ENCODE peak calls at places on chromosome 16, in nine cellular contexts. V, T, H, D, I, W, U, J and Y are unnamed samples.

GRCh38 chr16:68070249-68070725 is 14.9 kb upstream of the NFATC3 start:
- DNase-seq in V (no peak), T (no peak), H (no peak), D (no peak), I (no peak), W (no peak), U (no peak), J (no peak), Y (no peak)

GRCh38 chr16:535446-536405 is 8.2 kb downstream of the CAPN15 start:
- DNase-seq in V (no peak), T (no peak), H (peak; percentile 68), D (peak; percentile 57), I (no peak), W (peak; percentile 47), U (peak; percentile 59), J (peak; percentile 24), Y (peak; percentile 79)

GRCh38 chr16:69772560-69773254 is 10.6 kb downstream of the WWP2 start:
- DNase-seq in V (no peak), T (no peak), H (no peak), D (no peak), I (no peak), W (no peak), U (peak; percentile 19), J (no peak), Y (no peak)

GRCh38 chr16:65069090-65069489 is 52.8 kb downstream of the CDH11 start:
- DNase-seq in V (no peak), T (no peak), H (peak; percentile 90), D (peak; percentile 83), I (no peak), W (peak; percentile 72), U (peak; percentile 89), J (peak; percentile 88), Y (peak; percentile 89)

GRCh38 chr16:46673320-46674013 is 15.5 kb downstream of the VPS35 start:
- DNase-seq in V (no peak), T (peak; percentile 53), H (peak; percentile 86), D (peak; percentile 53), I (no peak), W (peak; percentile 49), U (peak; percentile 50), J (peak; percentile 82), Y (peak; percentile 61)

GRCh38 chr16:57106767-57107166 is 14.4 kb downstream of the CPNE2 start:
- DNase-seq in V (no peak), T (no peak), H (no peak), D (no peak), I (no peak), W (no peak), U (no peak), J (no peak), Y (no peak)

GRCh38 chr16:71263581-71263980 is 25.6 kb downstream of the CMTR2 start:
- DNase-seq in V (no peak), T (no peak), H (no peak), D (no peak), I (no peak), W (no peak), U (no peak), J (no peak), Y (no peak)

GRCh38 chr16:88566158-88566557 is 4.0 kb upstream of the ZC3H18 start:
- DNase-seq in V (no peak), T (no peak), H (peak; percentile 48), D (peak; percentile 48), I (no peak), W (peak; percentile 27), U (no peak), J (peak; percentile 34), Y (peak; percentile 39)

GRCh38 chr16:84518804-84519341 is 14.4 kb upstream of the MEAK7 start:
- DNase-seq in V (peak; percentile 89), T (no peak), H (no peak), D (no peak), I (no peak), W (no peak), U (no peak), J (no peak), Y (no peak)

GRCh38 chr16:87000007-87000406 is 317.2 kb downstream of the C16orf95 start:
- DNase-seq in V (no peak), T (no peak), H (no peak), D (no peak), I (no peak), W (peak; percentile 42), U (no peak), J (no peak), Y (no peak)

GRCh38 chr16:49601541-49601940 is 227.9 kb downstream of the C16orf78 start:
- DNase-seq in V (no peak), T (peak; percentile 50), H (no peak), D (no peak), I (no peak), W (no peak), U (no peak), J (no peak), Y (no peak)

GRCh38 chr16:67456383-67457140 is 24.4 kb downstream of the ATP6V0D1 start:
- DNase-seq in V (no peak), T (no peak), H (peak; percentile 55), D (peak; percentile 46), I (no peak), W (peak; percentile 17), U (peak; percentile 64), J (peak; percentile 63), Y (peak; percentile 36)

GRCh38 chr16:84356176-84356575 is 12.2 kb upstream of the ATP2C2 start:
- DNase-seq in V (no peak), T (no peak), H (no peak), D (no peak), I (no peak), W (no peak), U (no peak), J (no peak), Y (no peak)

GRCh38 chr16:72287646-72288045 is 115.7 kb upstream of the PMFBP1 start:
- DNase-seq in V (no peak), T (no peak), H (no peak), D (no peak), I (no peak), W (no peak), U (no peak), J (no peak), Y (no peak)

GRCh38 chr16:1906846-1907165 is 11.4 kb downstream of the HS3ST6 start:
- DNase-seq in V (no peak), T (no peak), H (no peak), D (no peak), I (no peak), W (no peak), U (no peak), J (no peak), Y (no peak)

GRCh38 chr16:72172105-72173034 is at the start of gene PMFBP1:
- DNase-seq in V (peak; percentile 21), T (no peak), H (peak; percentile 91), D (peak; percentile 90), I (no peak), W (peak; percentile 93), U (peak; percentile 29), J (peak; percentile 94), Y (peak; percentile 88)

GRCh38 chr16:66220766-66221165 is 145.7 kb upstream of the CDH5 start:
- DNase-seq in V (no peak), T (no peak), H (no peak), D (no peak), I (no peak), W (no peak), U (no peak), J (no peak), Y (no peak)

GRCh38 chr16:52786105-52786504 is 239.2 kb upstream of the TOX3 start:
- DNase-seq in V (no peak), T (no peak), H (no peak), D (no peak), I (no peak), W (no peak), U (no peak), J (no peak), Y (no peak)

GRCh38 chr16:10616744-10617640 is 36.6 kb upstream of the EMP2 start:
- DNase-seq in V (peak; percentile 50), T (no peak), H (peak; percentile 19), D (peak; percentile 35), I (no peak), W (peak; percentile 66), U (peak; percentile 68), J (peak; percentile 28), Y (peak; percentile 58)

GRCh38 chr16:22300427-22301071 is 3.3 kb downstream of the POLR3E start:
- DNase-seq in V (peak; percentile 24), T (peak; percentile 59), H (peak; percentile 74), D (peak; percentile 58), I (peak; percentile 19), W (peak; percentile 31), U (peak; percentile 71), J (peak; percentile 67), Y (peak; percentile 60)

GRCh38 chr16:72876221-72876620 is 171.7 kb downstream of the ZFHX3 start:
- DNase-seq in V (no peak), T (no peak), H (peak; percentile 95), D (peak; percentile 75), I (no peak), W (no peak), U (peak; percentile 85), J (peak; percentile 86), Y (peak; percentile 93)

GRCh38 chr16:83390759-83391158 is 417.0 kb upstream of the HSBP1 start:
- DNase-seq in V (no peak), T (no peak), H (peak; percentile 23), D (no peak), I (no peak), W (no peak), U (no peak), J (no peak), Y (no peak)

GRCh38 chr16:68760671-68761275 is 23.7 kb downstream of the CDH1 start:
- DNase-seq in V (peak; percentile 49), T (no peak), H (peak; percentile 55), D (peak; percentile 4), I (peak; percentile 35), W (peak; percentile 98), U (no peak), J (peak; percentile 18), Y (no peak)

GRCh38 chr16:4393243-4393606 is 21.6 kb downstream of the VASN start:
- DNase-seq in V (no peak), T (no peak), H (no peak), D (peak; percentile 65), I (no peak), W (no peak), U (peak; percentile 47), J (no peak), Y (no peak)

GRCh38 chr16:17526956-17527355 is 56.2 kb upstream of the XYLT1 start:
- DNase-seq in V (no peak), T (no peak), H (no peak), D (no peak), I (no peak), W (no peak), U (no peak), J (no peak), Y (no peak)

GRCh38 chr16:4515611-4516233 is 22.9 kb downstream of the CDIP1 start:
- DNase-seq in V (no peak), T (no peak), H (no peak), D (no peak), I (no peak), W (no peak), U (no peak), J (peak; percentile 61), Y (no peak)

GRCh38 chr16:89801800-89802199 is 14.6 kb downstream of the FANCA start:
- DNase-seq in V (no peak), T (no peak), H (peak; percentile 52), D (no peak), I (no peak), W (no peak), U (peak; percentile 61), J (peak; percentile 64), Y (no peak)

GRCh38 chr16:53913082-53913870 is 209.3 kb downstream of the FTO start:
- DNase-seq in V (no peak), T (no peak), H (peak; percentile 93), D (peak; percentile 80), I (no peak), W (peak; percentile 83), U (peak; percentile 94), J (peak; percentile 97), Y (peak; percentile 89)

GRCh38 chr16:73202176-73202729 is 154.3 kb upstream of the ZFHX3 start:
- DNase-seq in V (no peak), T (no peak), H (peak; percentile 94), D (peak; percentile 94), I (no peak), W (peak; percentile 16), U (peak; percentile 98), J (peak; percentile 80), Y (peak; percentile 94)

GRCh38 chr16:30958164-30959083 is 870 bp downstream of the SETD1A start:
- DNase-seq in V (no peak), T (peak; percentile 66), H (peak; percentile 49), D (peak; percentile 47), I (no peak), W (no peak), U (peak; percentile 38), J (peak; percentile 51), Y (peak; percentile 40)

GRCh38 chr16:81175325-81175891 is 63.1 kb upstream of the BCO1 start:
- DNase-seq in V (no peak), T (no peak), H (peak; percentile 63), D (peak; percentile 71), I (no peak), W (peak; percentile 37), U (peak; percentile 44), J (peak; percentile 23), Y (peak; percentile 45)